ENCODE peak calls at places on chromosomes 12 and 14, in five cellular contexts. W is hepatocyte, V is neuronal stem cell, J is fibroblast of lung, T is GM23248. I is an unnamed sample.

GRCh38 chr14:56487761-56488160 is 91.8 kb upstream of the TMEM260 start:
- DNase-seq in V (no peak), W (no peak), J (no peak), T (peak; percentile 85), I (peak; percentile 43)

GRCh38 chr14:35416108-35416750 is 11.7 kb upstream of the NFKBIA start:
- DNase-seq in W (no peak), J (no peak), V (no peak), T (no peak), I (no peak)

GRCh38 chr12:131164096-131164872 is 210.6 kb downstream of the ADGRD1 start:
- DNase-seq in W (no peak), J (no peak), V (no peak), T (no peak), I (no peak)

GRCh38 chr14:22008098-22008412 is 334.4 kb upstream of the OR4E1 start:
- DNase-seq in J (no peak), T (no peak), W (no peak), V (no peak), I (no peak)

GRCh38 chr12:89252284-89252683 is 100.0 kb downstream of the DUSP6 start:
- DNase-seq in T (peak; percentile 44), V (no peak), J (peak; percentile 70), W (no peak), I (no peak)

GRCh38 chr14:66628646-66629045 is 120.7 kb downstream of the GPHN start:
- DNase-seq in J (peak; percentile 74), T (peak; percentile 13), V (no peak), W (no peak), I (no peak)

GRCh38 chr14:43143106-43143505 is 1364.0 kb downstream of the FSCB start:
- DNase-seq in J (no peak), V (no peak), W (no peak), T (no peak), I (no peak)

GRCh38 chr12:121976950-121977349 is 44.7 kb upstream of the BCL7A start:
- DNase-seq in V (no peak), J (no peak), T (no peak), W (no peak), I (no peak)

GRCh38 chr14:92500491-92500941 is 13.1 kb upstream of the RIN3 start:
- DNase-seq in W (no peak), J (no peak), V (no peak), T (no peak), I (no peak)

GRCh38 chr12:110253176-110253575 is 27.9 kb upstream of the ATP2A2 start:
- DNase-seq in T (peak; percentile 34), J (peak; percentile 72), V (no peak), W (no peak), I (no peak)

GRCh38 chr12:130590685-130591084 is 125.4 kb downstream of the RIMBP2 start:
- DNase-seq in W (no peak), J (no peak), T (no peak), V (no peak), I (no peak)

GRCh38 chr12:113306382-113306781 is 28.5 kb downstream of the SLC8B1 start:
- DNase-seq in W (no peak), J (no peak), T (no peak), V (no peak), I (no peak)

GRCh38 chr14:98714604-98715003 is 557.4 kb downstream of the BCL11B start:
- DNase-seq in T (no peak), J (no peak), W (no peak), V (no peak), I (no peak)

GRCh38 chr14:24903337-24903736 is 146.6 kb downstream of the STXBP6 start:
- DNase-seq in W (no peak), J (peak; percentile 75), T (peak; percentile 85), V (no peak), I (no peak)

GRCh38 chr12:124044809-124045321 is 71.8 kb downstream of the ZNF664 start:
- DNase-seq in V (no peak), T (no peak), J (no peak), W (no peak), I (no peak)

GRCh38 chr12:74980510-74980909 is 229.1 kb downstream of the KCNC2 start:
- DNase-seq in T (peak; percentile 1), W (peak; percentile 25), V (no peak), J (no peak), I (no peak)

GRCh38 chr14:73149753-73150152 is 13.4 kb downstream of the PSEN1 start:
- DNase-seq in W (no peak), T (no peak), J (peak; percentile 27), V (no peak), I (no peak)

GRCh38 chr12:18479266-18479665 is 217.9 kb downstream of the PIK3C2G start:
- DNase-seq in J (no peak), V (no peak), W (peak; percentile 19), T (no peak), I (peak; percentile 8)

GRCh38 chr12:16583991-16584745 is 21.8 kb downstream of the LMO3 start:
- DNase-seq in W (no peak), V (no peak), J (peak; percentile 26), T (peak; percentile 16), I (peak; percentile 68)

GRCh38 chr14:34081576-34082136 is 130.8 kb upstream of the EGLN3 start:
- DNase-seq in T (peak; percentile 65), V (no peak), W (peak; percentile 32), J (peak; percentile 55), I (peak; percentile 49)

GRCh38 chr14:24332094-24332983 is 2.5 kb downstream of the ADCY4 start:
- DNase-seq in T (peak; percentile 80), W (peak; percentile 85), J (peak; percentile 54), V (no peak), I (peak; percentile 53)

GRCh38 chr14:24114536-24115450 is at the start of the genes DCAF11 and NRL:
- DNase-seq in W (peak; percentile 99), V (peak; percentile 99), J (peak; percentile 100), T (peak; percentile 100), I (peak; percentile 97)

GRCh38 chr14:63174760-63175191 is 29.5 kb upstream of the RHOJ start:
- DNase-seq in J (peak; percentile 77), W (peak; percentile 63), T (peak; percentile 74), V (peak; percentile 44), I (peak; percentile 38)

GRCh38 chr12:131618303-131618658 is 92.6 kb upstream of the SFSWAP start:
- DNase-seq in J (no peak), W (peak; percentile 31), V (peak; percentile 56), T (peak; percentile 39), I (peak; percentile 34)

GRCh38 chr14:32711103-32711680 is 227.5 kb upstream of the NPAS3 start:
- DNase-seq in T (peak; percentile 68), J (peak; percentile 64), W (peak; percentile 56), V (peak; percentile 39), I (no peak)

GRCh38 chr14:49578141-49578540 is 8.0 kb downstream of the RPS29 start:
- DNase-seq in J (no peak), T (no peak), W (no peak), V (no peak), I (no peak)

GRCh38 chr12:49537709-49538601 is 875 bp upstream of the KCNH3 start:
- DNase-seq in T (peak; percentile 45), V (no peak), W (peak; percentile 31), J (no peak), I (no peak)

GRCh38 chr14:69945905-69946304 is 66.7 kb downstream of the SMOC1 start:
- DNase-seq in T (no peak), W (no peak), J (peak; percentile 23), V (no peak), I (no peak)

GRCh38 chr12:53224268-53224896 is 7.6 kb downstream of the RARG start:
- DNase-seq in J (no peak), V (no peak), T (peak; percentile 59), W (peak; percentile 75), I (peak; percentile 76)

GRCh38 chr12:123916729-123917128 is 55.9 kb downstream of the CCDC92 start:
- DNase-seq in T (peak; percentile 28), J (no peak), V (no peak), W (no peak), I (no peak)

GRCh38 chr14:53953828-53954550 is 2.6 kb downstream of the BMP4 start:
- DNase-seq in W (peak; percentile 74), V (no peak), T (peak; percentile 66), J (peak; percentile 54), I (peak; percentile 30)

GRCh38 chr14:53956427-53957201 is at the start of gene BMP4:
- DNase-seq in T (peak; percentile 10), V (no peak), J (peak; percentile 66), W (peak; percentile 85), I (peak; percentile 93)

GRCh38 chr14:53955671-53956426 is 776 bp downstream of the BMP4 start:
- DNase-seq in J (peak; percentile 56), T (peak; percentile 13), W (peak; percentile 85), V (no peak), I (peak; percentile 67)

GRCh38 chr14:53954551-53955233 is 1.9 kb downstream of the BMP4 start:
- DNase-seq in V (no peak), J (peak; percentile 41), T (peak; percentile 46), W (peak; percentile 47), I (no peak)

GRCh38 chr14:53955234-53955556 is 1.4 kb downstream of the BMP4 start:
- DNase-seq in J (no peak), V (no peak), W (no peak), T (no peak), I (no peak)
- H2AFZ ChIP-seq in J (no peak overlapping the region), V (peak overlapping the region; percentile 95), W (peak overlapping the region; percentile 54), T (peak overlapping the region; percentile 37), I (peak overlapping the region; percentile 93)

GRCh38 chr14:89707086-89707485 is 247.4 kb downstream of the EFCAB11 start:
- DNase-seq in W (no peak), J (no peak), T (no peak), V (no peak), I (no peak)

DNA sequence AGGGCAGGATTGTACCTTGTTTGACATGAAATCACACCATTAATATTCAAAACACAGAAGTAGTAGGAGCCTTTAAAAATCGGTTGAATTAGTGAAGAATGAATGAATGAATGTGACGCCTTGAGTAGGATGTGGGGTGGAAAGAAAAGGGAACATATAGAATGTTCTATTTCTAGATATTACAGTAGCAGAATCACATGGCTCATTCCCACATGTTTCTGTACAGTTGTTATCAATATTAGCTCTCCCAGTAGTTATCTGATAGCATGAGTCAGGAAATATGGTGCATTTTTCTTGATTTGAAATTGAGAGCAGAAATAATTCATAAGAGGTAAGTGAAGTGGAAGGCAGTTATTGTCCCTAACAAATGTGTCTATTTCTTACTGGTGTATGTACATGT is 245.5 kb downstream of the EFCAB11 start:
- DNase-seq in T (no peak), W (no peak), J (no peak), V (no peak), I (no peak)
- H3K9me3 ChIP-seq in T (no peaks in the 10 kb centered on the region), W (no peaks in the 10 kb centered on the region), J (no peaks in the 10 kb centered on the region), V (no peaks in the 10 kb centered on the region), I (no peaks in the 10 kb centered on the region)

DNA sequence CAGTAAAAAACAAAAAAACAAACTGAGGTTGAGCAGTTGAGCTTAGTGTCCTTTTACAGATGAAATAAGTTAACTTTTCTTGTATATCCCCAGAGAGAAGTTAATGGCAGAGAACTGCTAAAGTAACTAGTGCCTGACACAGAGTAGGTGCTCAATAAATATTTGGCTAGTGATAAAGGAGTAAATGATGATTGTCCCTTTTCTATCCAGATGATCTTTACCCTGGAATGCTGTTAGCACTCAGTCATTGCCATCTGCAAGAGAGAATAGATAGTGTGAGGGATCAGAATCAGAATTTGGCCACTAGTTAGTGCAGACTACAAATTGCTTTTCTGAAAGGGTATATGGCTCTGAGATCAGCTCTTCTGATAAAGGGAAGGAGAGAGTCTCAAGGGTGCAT is 21.6 kb downstream of the VEZT start:
- DNase-seq in V (no peak), J (no peak), T (no peak), W (no peak), I (no peak)
- H3K27ac ChIP-seq in V (no peak overlapping the region), J (no peak overlapping the region), T (no peak overlapping the region), W (no peak overlapping the region), I (no peak overlapping the region)

GRCh38 chr14:79016828-79017505 is 846.8 kb downstream of the NRXN3 start:
- DNase-seq in T (peak; percentile 60), W (peak; percentile 18), J (peak; percentile 77), V (no peak), I (peak; percentile 75)
- H2AFZ ChIP-seq in T (no peak overlapping the region), W (no peak overlapping the region), J (no peak overlapping the region), V (no peak overlapping the region), I (no peak overlapping the region)